ENCODE peak calls at places on chromosomes 7 and 10, in six cellular contexts. S is activated T-cell treated with anti-CD3 and anti-CD28 coated beads for 48 hours; D is activated CD4-positive, alpha-beta T cell treated with anti-CD3 and anti-CD28 coated beads, Interleukin-2, amount 50 U/mL, for 1 hour; X is mucosa of descending colon; Z is fibroblast of mammary gland; E is astrocyte. U is an unnamed sample.

GRCh38 chr7:44256459-44256858 is 55.7 kb downstream of the YKT6 start:
- DNase-seq in Z (no peak), D (no peak), X (no peak), E (no peak), S (no peak), U (no peak)

GRCh38 chr10:119658274-119658673 is 7.1 kb downstream of the BAG3 start:
- DNase-seq in X (peak; percentile 59), S (no peak), Z (peak; percentile 96), D (no peak), E (peak; percentile 89), U (no peak)

GRCh38 chr10:61974611-61975010 is 73.1 kb downstream of the ARID5B start:
- DNase-seq in E (peak; percentile 52), X (no peak), Z (peak; percentile 82), D (no peak), S (no peak), U (no peak)

GRCh38 chr10:23804125-23804524 is 365.2 kb downstream of the OTUD1 start:
- DNase-seq in D (no peak), X (no peak), Z (no peak), S (no peak), E (no peak), U (no peak)

GRCh38 chr10:26367771-26368170 is 70.4 kb upstream of the APBB1IP start:
- DNase-seq in Z (peak; percentile 43), E (peak; percentile 14), S (peak; percentile 14), D (peak; percentile 36), X (no peak), U (no peak)

GRCh38 chr7:15011289-15011688 is 108.7 kb upstream of the DGKB start:
- DNase-seq in S (no peak), Z (no peak), D (no peak), E (no peak), X (no peak), U (no peak)

GRCh38 chr7:55144955-55145342 is 126.1 kb downstream of the EGFR start:
- DNase-seq in X (no peak), D (no peak), Z (no peak), E (no peak), S (no peak), U (no peak)

GRCh38 chr10:126459878-126460481 is 71.7 kb upstream of the ADAM12 start:
- DNase-seq in S (no peak), D (no peak), E (peak; percentile 86), X (no peak), Z (peak; percentile 100), U (no peak)

GRCh38 chr10:6647811-6648526 is 67.9 kb upstream of the PRKCQ start:
- DNase-seq in D (peak; percentile 63), Z (peak; percentile 14), X (peak; percentile 28), E (peak; percentile 3), S (peak; percentile 56), U (peak; percentile 57)

GRCh38 chr7:131244259-131244852 is 83.3 kb upstream of the MKLN1 start:
- DNase-seq in D (no peak), S (no peak), X (no peak), Z (peak; percentile 97), E (peak; percentile 95), U (no peak)

GRCh38 chr10:110013615-110014293 is 6.0 kb downstream of the ADD3 start:
- DNase-seq in D (peak; percentile 8), X (no peak), S (no peak), E (no peak), Z (peak; percentile 74), U (peak; percentile 39)

GRCh38 chr10:105743343-105744056 is 1102.4 kb downstream of the SORCS3 start:
- DNase-seq in E (no peak), X (no peak), Z (no peak), D (no peak), S (no peak), U (no peak)

GRCh38 chr10:93463723-93464511 is 18.2 kb downstream of the MYOF start:
- DNase-seq in E (peak; percentile 69), X (no peak), Z (peak; percentile 81), S (no peak), D (no peak), U (no peak)

GRCh38 chr10:80408198-80409085 is at the start of gene PRXL2A:
- DNase-seq in E (peak; percentile 16), Z (peak; percentile 12), X (peak; percentile 93), S (peak; percentile 84), D (peak; percentile 72), U (peak; percentile 66)

GRCh38 chr10:122468923-122469781 is 7.8 kb downstream of the HTRA1 start:
- DNase-seq in X (no peak), Z (peak; percentile 100), D (no peak), E (peak; percentile 89), S (no peak), U (no peak)

GRCh38 chr10:33631991-33632390 is 297.5 kb upstream of the NRP1 start:
- DNase-seq in S (no peak), Z (no peak), E (no peak), D (no peak), X (no peak), U (no peak)

GRCh38 chr10:132355297-132355696 is 23.3 kb downstream of the LRRC27 start:
- DNase-seq in S (no peak), Z (no peak), X (no peak), E (no peak), D (no peak), U (no peak)

GRCh38 chr7:129009437-129009836 is 45.5 kb downstream of the TNPO3 start:
- DNase-seq in E (no peak), D (no peak), X (no peak), Z (no peak), S (no peak), U (no peak)

GRCh38 chr10:49679480-49679893 is at the start of gene C10orf53:
- DNase-seq in Z (peak; percentile 49), X (peak; percentile 30), S (peak; percentile 38), D (no peak), E (peak; percentile 12), U (no peak)

GRCh38 chr10:121442086-121442485 is 156.2 kb downstream of the FGFR2 start:
- DNase-seq in D (no peak), S (no peak), X (no peak), Z (no peak), E (no peak), U (no peak)

U was measured in central memory CD4-positive, alpha-beta T cell.